ENCODE peak calls at places on chromosomes 13 and 19, in five cellular contexts. U is HCT116, G is K562, M is SK-N-SH, D is HepG2. O is an unnamed sample.

GRCh38 chr19:49216076-49216475 is 58.5 kb downstream of the TRPM4 start:
- DNase-seq in U (no peak), G (peak), M (no peak), D (no peak), O (no peak)

GRCh38 chr13:108346376-108346775 is 76.9 kb downstream of the TNFSF13B start:
- DNase-seq in U (no peak), G (no peak), M (no peak), D (no peak), O (no peak)

GRCh38 chr13:48730971-48731658 is 77.4 kb downstream of the CYSLTR2 start:
- DNase-seq in U (peak), G (no peak), M (no peak), D (no peak), O (no peak)

GRCh38 chr19:31502536-31503170 is 153.4 kb upstream of the TSHZ3 start:
- DNase-seq in U (no peak), G (no peak), M (no peak), D (no peak), O (no peak)

GRCh38 chr13:99027661-99028425 is 50.0 kb upstream of the DOCK9 start:
- DNase-seq in U (no peak), G (no peak), M (no peak), D (no peak), O (no peak)

GRCh38 chr13:27194895-27195764 is 23.5 kb upstream of the USP12 start:
- DNase-seq in U (peak), G (peak), M (no peak), D (no peak), O (no peak)

GRCh38 chr13:24147570-24147963 is 13.0 kb upstream of the SPATA13 start:
- DNase-seq in U (no peak), G (no peak), M (no peak), D (peak), O (no peak)

GRCh38 chr19:7921955-7922840 is 2.1 kb downstream of the SNAPC2 start:
- DNase-seq in U (no peak), G (no peak), M (no peak), D (no peak), O (no peak)

GRCh38 chr19:38792250-38793111 is 3.5 kb downstream of the LGALS7B start:
- DNase-seq in U (no peak), G (no peak), M (no peak), D (no peak), O (no peak)

GRCh38 chr19:14985133-14985532 is 5.5 kb upstream of the SLC1A6 start:
- DNase-seq in U (no peak), G (no peak), M (no peak), D (no peak), O (no peak)

GRCh38 chr19:53085496-53085895 is 17.7 kb downstream of the ZNF160 start:
- DNase-seq in U (no peak), G (no peak), M (no peak), D (no peak), O (no peak)

GRCh38 chr19:2702170-2703076 is at the start of gene GNG7:
- DNase-seq in U (peak), G (peak), M (peak), D (peak), O (peak)

GRCh38 chr13:31867709-31868108 is 128.4 kb downstream of the RXFP2 start:
- DNase-seq in U (no peak), G (no peak), M (no peak), D (no peak), O (no peak)

GRCh38 chr13:66558511-66558910 is 671.6 kb downstream of the PCDH9 start:
- DNase-seq in U (no peak), G (no peak), M (no peak), D (no peak), O (no peak)

GRCh38 chr19:6100284-6100915 is 9.9 kb downstream of the RFX2 start:
- DNase-seq in U (no peak), G (peak), M (no peak), D (no peak), O (no peak)

GRCh38 chr19:4559569-4559968 is at the start of gene SEMA6B:
- DNase-seq in U (no peak), G (no peak), M (no peak), D (no peak), O (no peak)

GRCh38 chr19:8445488-8446001 is 770 bp downstream of the HNRNPM start:
- DNase-seq in U (no peak), G (peak), M (peak), D (no peak), O (peak)

GRCh38 chr19:10137751-10138682 is 18.3 kb upstream of the EIF3G start:
- DNase-seq in U (no peak), G (no peak), M (peak), D (no peak), O (no peak)

GRCh38 chr19:39659791-39660190 is 4.1 kb downstream of the LGALS16 start:
- DNase-seq in U (no peak), G (no peak), M (no peak), D (no peak), O (no peak)

GRCh38 chr13:98143601-98144500 is 957 bp downstream of the FARP1 start:
- DNase-seq in U (no peak), G (no peak), M (peak), D (no peak), O (no peak)

GRCh38 chr13:87777395-87777794 is 106.2 kb downstream of the SLITRK5 start:
- DNase-seq in U (no peak), G (no peak), M (no peak), D (peak), O (no peak)

GRCh38 chr13:103102482-103102881 is 36.3 kb upstream of the SLC10A2 start:
- DNase-seq in U (no peak), G (no peak), M (no peak), D (no peak), O (no peak)

GRCh38 chr19:6362024-6362344 is 653 bp downstream of the CLPP start:
- DNase-seq in U (no peak), G (no peak), M (no peak), D (no peak), O (no peak)

GRCh38 chr13:40503026-40503425 is 163.4 kb downstream of the FOXO1 start:
- DNase-seq in U (no peak), G (no peak), M (no peak), D (no peak), O (no peak)

GRCh38 chr13:66567899-66568612 is 662.1 kb downstream of the PCDH9 start:
- DNase-seq in U (no peak), G (no peak), M (no peak), D (no peak), O (no peak)

GRCh38 chr19:35742121-35742724 is at the start of gene IGFLR1:
- DNase-seq in U (no peak), G (no peak), M (no peak), D (no peak), O (no peak)

GRCh38 chr19:32195706-32196610 is 149.5 kb upstream of the ZNF507 start:
- DNase-seq in U (no peak), G (no peak), M (no peak), D (no peak), O (no peak)

GRCh38 chr13:43261018-43261417 is 237.6 kb downstream of the DNAJC15 start:
- DNase-seq in U (no peak), G (no peak), M (no peak), D (no peak), O (no peak)

GRCh38 chr13:83485101-83485500 is 397.2 kb downstream of the SLITRK1 start:
- DNase-seq in U (no peak), G (no peak), M (no peak), D (no peak), O (no peak)

GRCh38 chr13:113493315-113493951 is 2.9 kb upstream of the DCUN1D2 start:
- DNase-seq in U (peak), G (peak), M (no peak), D (peak), O (peak)

GRCh38 chr13:105159794-105160193 is 1375.7 kb downstream of the EFNB2 start:
- DNase-seq in U (no peak), G (no peak), M (no peak), D (no peak), O (no peak)

GRCh38 chr13:19072543-19072942 is 109.1 kb downstream of the TUBA3C start:
- DNase-seq in U (no peak), G (no peak), M (no peak), D (no peak), O (no peak)

GRCh38 chr13:20499986-20500385 is 25.7 kb downstream of the CRYL1 start:
- DNase-seq in U (no peak), G (no peak), M (no peak), D (no peak), O (no peak)

GRCh38 chr13:41019027-41019487 is at the start of gene ELF1:
- DNase-seq in U (peak), G (peak), M (no peak), D (peak), O (peak)

GRCh38 chr19:14559916-14560775 is 11.7 kb downstream of the NDUFB7 start:
- DNase-seq in U (no peak), G (no peak), M (no peak), D (no peak), O (no peak)

GRCh38 chr13:60572003-60572792 is 175.2 kb downstream of the TDRD3 start:
- DNase-seq in U (no peak), G (no peak), M (no peak), D (peak), O (no peak)

GRCh38 chr13:99165753-99166587 is 34.7 kb upstream of the UBAC2 start:
- DNase-seq in U (no peak), G (no peak), M (no peak), D (no peak), O (no peak)

GRCh38 chr19:1016647-1017114 is 4.2 kb downstream of the TMEM259 start:
- DNase-seq in U (no peak), G (no peak), M (no peak), D (no peak), O (no peak)

GRCh38 chr19:2578391-2578826 is 102.5 kb downstream of the GADD45B start:
- DNase-seq in U (no peak), G (no peak), M (no peak), D (no peak), O (peak)

GRCh38 chr19:55441319-55441691 is 1.8 kb downstream of the SHISA7 start:
- DNase-seq in U (no peak), G (no peak), M (no peak), D (no peak), O (no peak)

GRCh38 chr19:55440411-55441105 is 2.5 kb downstream of the SHISA7 start:
- DNase-seq in U (no peak), G (peak), M (peak), D (no peak), O (no peak)

GRCh38 chr19:55442372-55443044 is 592 bp downstream of the SHISA7 start:
- DNase-seq in U (no peak), G (peak), M (peak), D (no peak), O (peak)

GRCh38 chr19:55443045-55443823 is at the start of gene SHISA7:
- DNase-seq in U (no peak), G (peak), M (peak), D (no peak), O (no peak)

DNA sequence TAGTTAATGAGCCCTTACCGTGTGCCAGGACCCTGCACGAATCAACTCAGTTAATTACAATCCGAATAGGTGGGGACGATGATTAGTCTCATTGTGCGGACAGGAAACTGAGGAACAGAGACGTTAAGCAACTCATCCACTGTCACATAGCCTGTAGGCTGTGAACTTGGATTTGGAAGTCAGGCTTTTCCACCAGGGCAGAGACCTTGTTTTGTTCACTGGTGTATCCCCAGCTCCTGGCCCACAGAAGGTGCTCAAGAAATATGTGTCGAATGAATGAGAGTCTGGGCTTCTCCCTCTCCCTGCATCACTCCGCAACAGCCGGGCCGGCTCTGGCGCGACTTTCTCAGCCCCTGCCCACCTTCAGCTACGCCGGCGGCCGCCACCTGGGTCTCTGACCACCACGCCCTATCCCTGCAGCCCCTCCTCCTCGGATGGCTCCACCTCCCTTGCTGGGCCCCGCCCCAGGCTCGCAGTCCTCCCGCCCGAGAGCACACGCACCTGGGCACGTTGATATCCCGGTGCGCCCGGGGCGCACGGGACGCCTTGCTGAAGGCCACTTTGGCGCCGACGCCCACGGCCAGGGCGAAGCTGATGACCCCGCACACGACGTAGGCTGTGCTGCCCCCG is 1.3 kb downstream of the SHISA7 start:
- DNase-seq in U (no peak), G (peak), M (no peak), D (no peak), O (peak)
- TF ChIP-seq JUND in U (no peak), G (no peak), M (no peak), D (no peak), O (no peak)

GRCh38 chr19:43751466-43752220 is 3.1 kb downstream of the SMG9 start:
- DNase-seq in U (no peak), G (no peak), M (no peak), D (no peak), O (no peak)

GRCh38 chr19:43755256-43755801 is 567 bp upstream of the SMG9 start:
- DNase-seq in U (no peak), G (peak), M (peak), D (no peak), O (peak)

GRCh38 chr19:43752287-43752875 is 2.4 kb downstream of the SMG9 start:
- DNase-seq in U (no peak), G (no peak), M (no peak), D (no peak), O (no peak)

GRCh38 chr19:43754312-43754561 is 525 bp downstream of the SMG9 start:
- DNase-seq in U (no peak), G (no peak), M (no peak), D (no peak), O (no peak)

GRCh38 chr19:43754562-43755255 is at the start of gene SMG9:
- DNase-seq in U (peak), G (peak), M (peak), D (peak), O (peak)
- TF ChIP-seq JUND in U (no peak), G (peak), M (no peak), D (no peak), O (no peak)

GRCh38 chr19:17075860-17076538 is 422 bp downstream of the MYO9B start:
- DNase-seq in U (no peak), G (peak), M (no peak), D (no peak), O (no peak)
- TF ChIP-seq JUND in U (no peak), G (no peak), M (no peak), D (no peak), O (no peak)

GRCh38 chr13:100773923-100774641 is 99.5 kb upstream of the TMTC4 start:
- DNase-seq in U (no peak), G (no peak), M (no peak), D (no peak), O (no peak)
- TF ChIP-seq JUND in U (no peak), G (no peak), M (no peak), D (no peak), O (no peak)

GRCh38 chr13:28492527-28493367 is 2.2 kb downstream of the FLT1 start:
- DNase-seq in U (no peak), G (no peak), M (no peak), D (no peak), O (no peak)

GRCh38 chr13:28495586-28496564 is 947 bp upstream of the FLT1 start:
- DNase-seq in U (no peak), G (no peak), M (no peak), D (no peak), O (no peak)

GRCh38 chr13:28494537-28494860 is 429 bp downstream of the FLT1 start:
- DNase-seq in U (no peak), G (no peak), M (no peak), D (no peak), O (no peak)

GRCh38 chr13:28493740-28494536 is 990 bp downstream of the FLT1 start:
- DNase-seq in U (no peak), G (no peak), M (peak), D (no peak), O (no peak)

GRCh38 chr13:28494861-28495585 is at the start of gene FLT1:
- DNase-seq in U (no peak), G (no peak), M (peak), D (no peak), O (peak)
- TF ChIP-seq JUND in U (no peak), G (no peak), M (no peak), D (no peak), O (no peak)

GRCh38 chr13:80151016-80151415 is 189.9 kb downstream of the SPRY2 start:
- DNase-seq in U (no peak), G (no peak), M (no peak), D (no peak), O (no peak)
- TF ChIP-seq JUND in U (no peak), G (no peak), M (peak), D (no peak), O (no peak)

GRCh38 chr13:110015253-110015652 is 228.9 kb upstream of the IRS2 start:
- DNase-seq in U (no peak), G (no peak), M (no peak), D (no peak), O (peak)
- TF ChIP-seq JUND in U (no peak), G (no peak), M (peak), D (no peak), O (no peak)